ENCODE peak calls at places on chromosomes 13 and 19, in ten cellular contexts. E, C, K, T, D, L, A, B, R and F are unnamed samples.

GRCh38 chr13:62431852-62432251 is 1016.2 kb upstream of the PCDH20 start:
- DNase-seq in C (no peak), D (no peak), A (no peak), E (no peak), R (no peak), T (no peak), B (no peak), L (no peak), K (no peak), F (no peak)

GRCh38 chr19:3979674-3980352 is 5.5 kb downstream of the EEF2 start:
- DNase-seq in C (no peak), K (no peak), A (peak), D (no peak), E (no peak), B (no peak), T (no peak), R (peak), L (no peak), F (no peak)

GRCh38 chr19:15299568-15300409 is 32.5 kb downstream of the BRD4 start:
- DNase-seq in R (no peak), C (no peak), B (no peak), T (no peak), K (no peak), E (peak), L (no peak), A (peak), D (no peak), F (peak)

GRCh38 chr13:36858285-36858684 is 39.3 kb downstream of the RFXAP start:
- DNase-seq in R (no peak), B (peak), K (peak), E (peak), T (peak), L (peak), D (peak), C (peak), A (peak), F (peak)

GRCh38 chr19:27974082-27974513 is 1238.9 kb downstream of the UQCRFS1 start:
- DNase-seq in K (no peak), E (no peak), T (no peak), D (peak), A (peak), B (peak), L (peak), R (peak), C (peak), F (peak)

GRCh38 chr13:46179576-46180368 is 2.2 kb downstream of the LCP1 start:
- DNase-seq in L (no peak), B (peak), D (peak), R (no peak), E (no peak), T (no peak), A (no peak), C (no peak), K (no peak), F (no peak)

GRCh38 chr13:46181799-46182490 is at the start of gene LCP1:
- DNase-seq in K (peak), B (peak), D (peak), C (no peak), E (no peak), L (peak), T (no peak), A (no peak), R (no peak), F (peak)

GRCh38 chr19:38262585-38263268 is 1.6 kb upstream of the SPINT2 start:
- DNase-seq in E (no peak), K (no peak), D (no peak), A (no peak), T (no peak), C (no peak), R (no peak), B (no peak), L (peak), F (peak)

GRCh38 chr13:87872813-87873212 is 201.6 kb downstream of the SLITRK5 start:
- DNase-seq in C (no peak), D (no peak), E (no peak), A (no peak), L (peak), K (no peak), B (no peak), T (no peak), R (no peak), F (no peak)

GRCh38 chr19:42378225-42378929 is 11.7 kb downstream of the CNFN start:
- DNase-seq in C (no peak), B (no peak), E (no peak), T (no peak), K (peak), L (no peak), D (no peak), R (no peak), A (no peak), F (no peak)

GRCh38 chr13:21826214-21827015 is 155.5 kb downstream of the FGF9 start:
- DNase-seq in D (no peak), C (no peak), E (no peak), L (no peak), A (no peak), R (no peak), T (no peak), K (no peak), B (no peak), F (no peak)

GRCh38 chr19:39765091-39766076 is 13.3 kb upstream of the LEUTX start:
- DNase-seq in C (peak), B (peak), E (peak), T (peak), A (peak), K (peak), R (peak), L (peak), D (peak), F (peak)

GRCh38 chr13:88622362-88622973 is 951.3 kb downstream of the SLITRK5 start:
- DNase-seq in E (no peak), K (no peak), B (no peak), D (no peak), L (no peak), C (no peak), A (no peak), T (no peak), R (no peak), F (no peak)

GRCh38 chr13:74886496-74886895 is 595.5 kb downstream of the TBC1D4 start:
- DNase-seq in K (peak), L (peak), B (no peak), E (peak), C (no peak), T (no peak), R (no peak), D (no peak), A (peak), F (no peak)

GRCh38 chr13:74771964-74772363 is 637.8 kb upstream of the KLF12 start:
- DNase-seq in R (no peak), A (peak), C (no peak), L (peak), E (peak), K (peak), T (no peak), B (no peak), D (no peak), F (no peak)

GRCh38 chr19:29687897-29688728 is 22.9 kb downstream of the PLEKHF1 start:
- DNase-seq in L (peak), B (no peak), D (no peak), A (peak), C (no peak), T (no peak), E (peak), R (no peak), K (peak), F (no peak)

GRCh38 chr19:14381689-14382474 is 638 bp downstream of the ADGRE5 start:
- DNase-seq in K (peak), C (no peak), B (peak), L (peak), E (peak), A (peak), T (no peak), D (no peak), R (no peak), F (peak)

GRCh38 chr13:60112771-60113170 is 51.0 kb downstream of the DIAPH3 start:
- DNase-seq in B (no peak), D (no peak), R (no peak), T (no peak), E (peak), C (no peak), A (peak), K (peak), L (no peak), F (peak)

GRCh38 chr13:20550799-20551198 is 16.2 kb upstream of the IFT88 start:
- DNase-seq in R (no peak), E (no peak), D (no peak), T (no peak), L (peak), C (peak), K (no peak), B (no peak), A (no peak), F (no peak)

GRCh38 chr19:482186-483041 is 13.9 kb upstream of the MADCAM1 start:
- DNase-seq in D (no peak), K (no peak), A (peak), B (no peak), R (no peak), E (no peak), L (no peak), C (no peak), T (no peak), F (no peak)

GRCh38 chr13:24176351-24177101 is 16.0 kb downstream of the SPATA13 start:
- DNase-seq in C (peak), A (no peak), E (no peak), R (no peak), B (no peak), T (no peak), K (no peak), L (no peak), D (no peak), F (no peak)

GRCh38 chr19:45713141-45713540 is 17.6 kb downstream of the FBXO46 start:
- DNase-seq in D (no peak), C (no peak), B (no peak), R (no peak), E (no peak), L (no peak), K (no peak), T (no peak), A (no peak), F (no peak)

GRCh38 chr19:45716314-45717130 is 14.2 kb downstream of the FBXO46 start:
- DNase-seq in R (no peak), L (peak), T (no peak), C (no peak), E (no peak), D (peak), K (peak), B (peak), A (peak), F (peak)

GRCh38 chr19:45715139-45715538 is 15.6 kb downstream of the FBXO46 start:
- DNase-seq in B (no peak), T (no peak), L (no peak), E (no peak), R (no peak), A (no peak), D (no peak), K (no peak), C (no peak), F (no peak)

GRCh38 chr19:45717131-45717982 is 13.3 kb downstream of the FBXO46 start:
- DNase-seq in R (peak), E (peak), K (peak), A (peak), B (peak), L (peak), T (peak), C (peak), D (peak), F (peak)

DNA sequence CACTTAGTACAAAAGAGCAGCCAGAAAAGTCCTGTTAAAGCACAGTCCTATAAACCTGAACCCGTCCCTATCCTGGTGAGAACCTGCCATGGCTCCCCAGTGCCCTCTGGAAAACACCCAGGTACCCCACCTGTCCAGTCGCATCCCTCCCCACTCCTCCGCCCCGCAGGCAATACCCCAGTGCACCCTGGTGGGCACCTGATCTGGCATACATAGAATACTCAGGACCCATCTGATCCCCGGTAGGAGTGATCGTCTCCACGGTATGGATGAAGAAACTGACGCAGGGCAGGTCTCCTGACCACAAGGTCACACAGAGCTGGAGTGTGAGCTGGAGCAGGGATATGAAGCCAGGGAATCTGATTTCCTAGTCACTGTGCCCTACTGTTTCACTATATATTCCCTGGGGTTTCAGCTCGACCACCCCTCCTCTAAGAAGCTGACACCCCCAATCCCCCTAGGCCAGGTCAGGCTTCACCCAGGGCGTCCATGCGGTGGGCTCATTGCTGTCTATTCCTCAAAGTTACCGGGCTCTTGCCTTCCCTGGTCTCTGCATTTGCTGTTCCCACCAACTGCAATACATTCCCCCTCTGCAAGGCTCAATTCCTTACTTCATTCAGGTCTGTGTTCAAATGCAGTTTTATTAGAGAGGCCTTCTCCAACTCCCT is 12.6 kb downstream of the FBXO46 start:
- DNase-seq in K (no peak), T (no peak), L (no peak), D (no peak), A (no peak), C (no peak), R (peak), E (no peak), B (no peak), F (no peak)
- H2AFZ ChIP-seq in K (peak), T (no peak), L (peak), D (no peak), A (peak), C (no peak), R (no peak), E (peak), B (peak), F (peak)

DNA sequence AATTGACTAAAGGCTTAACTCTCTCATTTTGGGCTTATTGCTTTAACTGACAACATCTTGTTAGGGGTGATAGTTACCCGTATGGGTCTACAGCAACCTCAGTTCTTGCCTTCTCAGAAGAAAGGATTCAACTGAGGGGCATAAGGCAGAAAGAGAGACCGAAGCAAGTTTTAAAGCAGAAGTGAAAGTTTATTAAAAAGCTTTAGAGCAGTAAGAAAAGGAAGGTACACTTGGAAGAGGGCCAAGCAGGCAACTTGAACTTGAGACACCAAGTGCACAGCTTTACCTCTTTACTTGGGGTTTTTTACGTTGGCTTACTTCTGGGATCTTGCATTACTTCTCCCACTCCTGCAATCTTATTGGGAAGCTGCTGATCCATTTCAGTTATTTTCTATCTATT is 246.9 kb upstream of the PRR20A start:
- DNase-seq in T (no peak), E (no peak), D (peak), K (no peak), R (no peak), L (no peak), C (no peak), B (no peak), A (no peak), F (no peak)
- H2AFZ ChIP-seq in T (no peak), E (no peak), D (no peak), K (no peak), R (no peak), L (no peak), C (no peak), B (no peak), A (no peak), F (no peak)

DNA sequence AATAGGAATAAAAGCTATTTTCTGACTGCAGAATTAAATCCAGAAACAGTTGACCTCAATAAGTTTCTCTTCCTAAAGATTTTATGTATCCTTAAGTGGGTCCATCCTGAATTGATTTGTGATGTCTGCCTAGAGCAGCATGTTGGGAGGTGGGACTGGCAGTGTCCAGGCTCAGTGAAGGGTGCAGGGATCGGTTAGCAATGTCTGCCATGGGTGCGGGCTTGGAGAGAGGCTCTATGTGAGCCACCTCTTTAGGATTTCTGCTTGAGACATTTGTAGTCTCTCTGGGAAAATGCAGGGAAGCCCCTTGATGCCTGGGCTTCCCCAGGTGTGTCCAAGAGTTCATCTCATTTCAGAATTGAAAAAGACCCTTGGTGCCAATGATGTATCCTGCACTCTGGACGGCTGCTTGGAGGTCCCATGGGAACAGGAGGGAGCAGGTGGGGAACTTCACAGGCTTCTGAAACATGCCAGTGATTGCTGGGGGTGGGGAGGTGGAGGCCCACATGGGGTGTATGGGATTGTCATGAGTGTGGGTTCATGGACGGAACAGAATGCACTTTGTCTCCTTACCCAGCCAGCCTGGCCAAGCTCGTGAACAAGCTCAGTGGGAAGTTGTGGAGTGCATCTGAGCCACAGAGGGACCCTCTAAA is 6.2 kb upstream of the COLGALT1 start:
- DNase-seq in C (no peak), K (no peak), B (no peak), E (no peak), L (no peak), T (peak), R (no peak), D (no peak), A (no peak), F (no peak)
- H2AFZ ChIP-seq in C (no peak), K (no peak), B (no peak), E (no peak), L (no peak), T (no peak), R (no peak), D (no peak), A (no peak), F (no peak)

GRCh38 chr19:10863107-10863700 is 8.1 kb upstream of the CARM1 start:
- DNase-seq in E (no peak), T (no peak), D (no peak), B (no peak), K (no peak), C (peak), L (peak), A (peak), R (no peak), F (peak)
- H2AFZ ChIP-seq in E (peak), T (no peak), D (peak), B (peak), K (peak), C (peak), L (peak), A (peak), R (no peak), F (no peak)

DNA sequence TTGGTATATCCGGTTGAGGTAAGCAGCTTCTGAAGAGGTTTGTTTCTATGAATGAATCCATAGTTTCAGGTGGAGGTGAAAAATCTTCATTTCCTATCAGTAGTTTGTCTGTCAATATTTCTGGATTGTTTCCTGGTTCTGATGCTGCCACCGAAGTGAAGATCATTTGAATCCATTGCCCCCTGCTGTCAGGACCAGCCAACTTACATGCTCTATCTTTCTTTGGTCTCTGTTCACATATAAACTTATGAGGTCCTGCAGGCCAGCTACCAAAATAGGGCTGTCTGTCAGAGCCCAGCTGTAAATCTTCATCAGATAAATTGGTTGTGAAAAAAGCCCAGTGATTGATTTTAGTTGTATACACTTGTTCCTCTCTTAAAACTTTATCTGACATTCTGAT is 15.2 kb upstream of the N4BP2L1 start:
- DNase-seq in A (peak), K (no peak), B (peak), L (peak), T (peak), R (no peak), E (peak), D (peak), C (peak), F (peak)
- H2AFZ ChIP-seq in A (no peak), K (no peak), B (peak), L (no peak), T (no peak), R (no peak), E (no peak), D (peak), C (no peak), F (no peak)

GRCh38 chr19:43598445-43599240 is 2.2 kb downstream of the ZNF576 start:
- DNase-seq in C (no peak), E (no peak), A (no peak), T (no peak), B (no peak), L (no peak), D (no peak), R (no peak), K (no peak), F (no peak)
- H2AFZ ChIP-seq in C (no peak), E (no peak), A (no peak), T (no peak), B (no peak), L (no peak), D (no peak), R (no peak), K (no peak), F (no peak)

DNA sequence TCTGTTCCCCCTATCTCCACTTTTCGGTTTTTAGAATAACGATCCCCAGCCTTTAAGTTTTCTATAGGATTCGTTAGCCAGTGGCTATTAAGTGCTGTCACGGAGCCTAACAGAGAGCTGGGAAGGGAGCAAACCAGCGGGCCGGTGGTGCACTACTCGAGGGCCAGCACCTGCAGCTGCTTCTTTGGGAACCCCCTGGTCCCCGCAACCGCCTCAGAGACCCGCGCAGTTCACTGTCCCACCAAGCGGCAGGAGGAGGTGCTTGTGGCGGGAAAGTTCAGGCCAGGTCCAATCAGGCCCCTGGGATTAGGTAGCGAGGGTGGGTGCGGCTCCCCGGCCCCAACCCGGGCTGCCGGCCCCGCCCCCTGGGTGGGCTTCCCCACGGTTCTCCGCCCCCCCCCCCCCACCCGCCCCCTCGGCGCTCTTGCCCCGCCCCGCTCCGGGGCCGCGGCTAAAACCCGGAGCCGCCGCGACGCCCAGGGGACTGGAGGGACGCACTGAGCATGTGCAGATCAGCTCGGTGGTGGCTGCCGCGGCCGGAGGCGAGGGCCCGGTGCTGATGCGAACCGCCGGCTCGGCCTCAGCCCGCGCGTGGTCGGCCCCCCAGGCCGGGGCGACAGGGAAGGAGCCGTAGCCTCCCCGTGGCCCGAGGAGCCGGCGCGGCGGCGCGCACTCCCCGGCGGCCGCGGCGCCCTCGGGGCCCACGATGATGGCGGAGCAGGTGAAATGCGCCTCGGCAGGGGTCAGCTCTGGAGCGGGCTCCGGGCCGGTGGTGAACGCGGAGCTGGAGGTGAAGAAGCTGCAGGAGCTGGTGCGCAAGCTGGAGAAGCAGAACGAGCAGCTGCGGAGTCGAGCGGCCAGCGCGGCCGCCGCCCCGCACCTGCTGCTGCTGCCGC is at the start of gene SLAIN1:
- DNase-seq in B (peak), A (peak), R (peak), K (no peak), D (peak), E (peak), L (peak), C (peak), T (no peak), F (peak)
- H2AFZ ChIP-seq in B (peak), A (peak), R (peak), K (peak), D (peak), E (peak), L (peak), C (no peak), T (no peak), F (peak)

GRCh38 chr19:55283548-55284393 is at the start of gene BRSK1:
- DNase-seq in K (no peak), C (no peak), L (peak), T (peak), R (peak), D (peak), A (peak), E (peak), B (peak), F (no peak)
- H2AFZ ChIP-seq in K (no peak), C (no peak), L (peak), T (peak), R (no peak), D (peak), A (peak), E (peak), B (peak), F (no peak)